ENCODE peak calls at places on chromosomes 7 and 10, in eight cellular contexts. One of them, this sample, is unnamed.

GRCh38 chr10:84333864-84334451 is 5.6 kb downstream of the CCSER2 start:
- DNase-seq in fibroblast of mammary gland: peak
- DNase-seq in GM23338: peak
- DNase-seq in stomach: no peak
- DNase-seq in thoracic aorta: no peak
- DNase-seq in astrocyte of the spinal cord: no peak
- DNase-seq in heart left ventricle: no peak
- DNase-seq in AG04450: no peak
- DNase-seq in this sample: no peak

GRCh38 chr10:80600251-80600650 is 62.5 kb downstream of the SH2D4B start:
- DNase-seq in fibroblast of mammary gland: no peak
- DNase-seq in GM23338: no peak
- DNase-seq in stomach: no peak
- DNase-seq in thoracic aorta: no peak
- DNase-seq in astrocyte of the spinal cord: no peak
- DNase-seq in heart left ventricle: no peak
- DNase-seq in AG04450: no peak
- DNase-seq in this sample: no peak

GRCh38 chr7:37201003-37201875 is 247.4 kb downstream of the ELMO1 start:
- DNase-seq in fibroblast of mammary gland: peak
- DNase-seq in GM23338: peak
- DNase-seq in stomach: peak
- DNase-seq in thoracic aorta: peak
- DNase-seq in astrocyte of the spinal cord: peak
- DNase-seq in heart left ventricle: peak
- DNase-seq in AG04450: peak
- DNase-seq in this sample: peak

GRCh38 chr10:44326474-44327030 is 58.3 kb downstream of the CXCL12 start:
- DNase-seq in fibroblast of mammary gland: no peak
- DNase-seq in GM23338: no peak
- DNase-seq in stomach: no peak
- DNase-seq in thoracic aorta: no peak
- DNase-seq in astrocyte of the spinal cord: no peak
- DNase-seq in heart left ventricle: no peak
- DNase-seq in AG04450: no peak
- DNase-seq in this sample: no peak

GRCh38 chr7:36863901-36864701 is 139.8 kb upstream of the AOAH start:
- DNase-seq in fibroblast of mammary gland: no peak
- DNase-seq in GM23338: no peak
- DNase-seq in stomach: no peak
- DNase-seq in thoracic aorta: no peak
- DNase-seq in astrocyte of the spinal cord: no peak
- DNase-seq in heart left ventricle: no peak
- DNase-seq in AG04450: no peak
- DNase-seq in this sample: no peak

GRCh38 chr7:8638076-8638475 is 204.7 kb downstream of the NXPH1 start:
- DNase-seq in fibroblast of mammary gland: no peak
- DNase-seq in GM23338: no peak
- DNase-seq in stomach: no peak
- DNase-seq in thoracic aorta: no peak
- DNase-seq in astrocyte of the spinal cord: peak
- DNase-seq in heart left ventricle: no peak
- DNase-seq in AG04450: no peak
- DNase-seq in this sample: no peak

GRCh38 chr10:19576576-19576975 is 239.7 kb upstream of the PLXDC2 start:
- DNase-seq in fibroblast of mammary gland: no peak
- DNase-seq in GM23338: no peak
- DNase-seq in stomach: no peak
- DNase-seq in thoracic aorta: no peak
- DNase-seq in astrocyte of the spinal cord: no peak
- DNase-seq in heart left ventricle: no peak
- DNase-seq in AG04450: no peak
- DNase-seq in this sample: no peak

GRCh38 chr10:97080051-97080776 is 105.5 kb downstream of the SLIT1 start:
- DNase-seq in fibroblast of mammary gland: no peak
- DNase-seq in GM23338: peak
- DNase-seq in stomach: no peak
- DNase-seq in thoracic aorta: no peak
- DNase-seq in astrocyte of the spinal cord: no peak
- DNase-seq in heart left ventricle: no peak
- DNase-seq in AG04450: no peak
- DNase-seq in this sample: no peak

GRCh38 chr10:111429288-111430028 is 352.6 kb downstream of the ADRA2A start:
- DNase-seq in fibroblast of mammary gland: peak
- DNase-seq in GM23338: no peak
- DNase-seq in stomach: no peak
- DNase-seq in thoracic aorta: no peak
- DNase-seq in astrocyte of the spinal cord: no peak
- DNase-seq in heart left ventricle: no peak
- DNase-seq in AG04450: no peak
- DNase-seq in this sample: no peak

GRCh38 chr7:98867271-98867701 is 2.5 kb downstream of the TMEM130 start:
- DNase-seq in fibroblast of mammary gland: no peak
- DNase-seq in GM23338: peak
- DNase-seq in stomach: no peak
- DNase-seq in thoracic aorta: no peak
- DNase-seq in astrocyte of the spinal cord: no peak
- DNase-seq in heart left ventricle: no peak
- DNase-seq in AG04450: no peak
- DNase-seq in this sample: no peak

GRCh38 chr10:131891929-131892816 is 8.6 kb upstream of the PPP2R2D start:
- DNase-seq in fibroblast of mammary gland: no peak
- DNase-seq in GM23338: no peak
- DNase-seq in stomach: no peak
- DNase-seq in thoracic aorta: no peak
- DNase-seq in astrocyte of the spinal cord: no peak
- DNase-seq in heart left ventricle: no peak
- DNase-seq in AG04450: no peak
- DNase-seq in this sample: no peak

GRCh38 chr10:28580825-28581224 is 47.9 kb downstream of the WAC start:
- DNase-seq in fibroblast of mammary gland: no peak
- DNase-seq in GM23338: no peak
- DNase-seq in stomach: no peak
- DNase-seq in thoracic aorta: no peak
- DNase-seq in astrocyte of the spinal cord: no peak
- DNase-seq in heart left ventricle: no peak
- DNase-seq in AG04450: no peak
- DNase-seq in this sample: no peak

GRCh38 chr7:94223375-94224084 is 171.2 kb upstream of the COL1A2 start:
- DNase-seq in fibroblast of mammary gland: peak
- DNase-seq in GM23338: peak
- DNase-seq in stomach: no peak
- DNase-seq in thoracic aorta: no peak
- DNase-seq in astrocyte of the spinal cord: peak
- DNase-seq in heart left ventricle: no peak
- DNase-seq in AG04450: peak
- DNase-seq in this sample: no peak

GRCh38 chr10:113523071-113523470 is 29.8 kb upstream of the HABP2 start:
- DNase-seq in fibroblast of mammary gland: no peak
- DNase-seq in GM23338: no peak
- DNase-seq in stomach: peak
- DNase-seq in thoracic aorta: no peak
- DNase-seq in astrocyte of the spinal cord: no peak
- DNase-seq in heart left ventricle: no peak
- DNase-seq in AG04450: no peak
- DNase-seq in this sample: no peak

GRCh38 chr10:126839094-126839761 is 66.0 kb upstream of the DOCK1 start:
- DNase-seq in fibroblast of mammary gland: no peak
- DNase-seq in GM23338: peak
- DNase-seq in stomach: peak
- DNase-seq in thoracic aorta: no peak
- DNase-seq in astrocyte of the spinal cord: no peak
- DNase-seq in heart left ventricle: no peak
- DNase-seq in AG04450: no peak
- DNase-seq in this sample: peak

GRCh38 chr10:61140765-61141392 is 196.9 kb upstream of the RHOBTB1 start:
- DNase-seq in fibroblast of mammary gland: peak
- DNase-seq in GM23338: peak
- DNase-seq in stomach: peak
- DNase-seq in thoracic aorta: no peak
- DNase-seq in astrocyte of the spinal cord: peak
- DNase-seq in heart left ventricle: no peak
- DNase-seq in AG04450: peak
- DNase-seq in this sample: no peak

GRCh38 chr10:60428387-60428737 is 38.7 kb upstream of the ANK3 start:
- DNase-seq in fibroblast of mammary gland: no peak
- DNase-seq in GM23338: no peak
- DNase-seq in stomach: no peak
- DNase-seq in thoracic aorta: no peak
- DNase-seq in astrocyte of the spinal cord: no peak
- DNase-seq in heart left ventricle: no peak
- DNase-seq in AG04450: no peak
- DNase-seq in this sample: no peak

GRCh38 chr10:35396560-35397434 is 60.5 kb downstream of the CCNY start:
- DNase-seq in fibroblast of mammary gland: no peak
- DNase-seq in GM23338: no peak
- DNase-seq in stomach: no peak
- DNase-seq in thoracic aorta: no peak
- DNase-seq in astrocyte of the spinal cord: no peak
- DNase-seq in heart left ventricle: no peak
- DNase-seq in AG04450: no peak
- DNase-seq in this sample: no peak

GRCh38 chr10:35392482-35393230 is 56.3 kb downstream of the CCNY start:
- DNase-seq in fibroblast of mammary gland: no peak
- DNase-seq in GM23338: no peak
- DNase-seq in stomach: no peak
- DNase-seq in thoracic aorta: no peak
- DNase-seq in astrocyte of the spinal cord: no peak
- DNase-seq in heart left ventricle: no peak
- DNase-seq in AG04450: no peak
- DNase-seq in this sample: no peak

GRCh38 chr10:35394411-35394851 is 58.1 kb downstream of the CCNY start:
- DNase-seq in fibroblast of mammary gland: no peak
- DNase-seq in GM23338: peak
- DNase-seq in stomach: peak
- DNase-seq in thoracic aorta: no peak
- DNase-seq in astrocyte of the spinal cord: no peak
- DNase-seq in heart left ventricle: no peak
- DNase-seq in AG04450: no peak
- DNase-seq in this sample: peak

GRCh38 chr10:35397953-35398352 is 61.6 kb downstream of the CCNY start:
- DNase-seq in fibroblast of mammary gland: no peak
- DNase-seq in GM23338: no peak
- DNase-seq in stomach: no peak
- DNase-seq in thoracic aorta: no peak
- DNase-seq in astrocyte of the spinal cord: no peak
- DNase-seq in heart left ventricle: no peak
- DNase-seq in AG04450: no peak
- DNase-seq in this sample: no peak

DNA sequence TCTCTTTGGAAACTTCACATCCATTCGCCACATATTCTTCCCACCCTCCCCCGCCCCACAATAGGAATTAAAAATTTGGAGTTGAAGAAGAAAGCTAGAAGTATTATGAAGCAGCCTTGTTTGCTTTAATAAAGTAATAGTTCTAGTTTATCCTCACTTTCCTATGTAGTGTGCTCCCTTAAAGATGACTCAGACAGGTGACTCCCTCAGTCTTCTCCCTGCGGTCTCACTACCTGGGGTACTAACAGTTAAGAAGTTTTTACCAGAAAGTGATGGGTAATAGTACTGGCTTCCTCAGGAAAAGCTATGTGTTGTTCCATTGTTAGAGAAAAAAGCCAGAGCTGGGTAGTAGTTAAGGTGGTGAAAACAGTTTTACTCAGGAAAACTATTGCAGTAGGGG is 58.6 kb downstream of the CCNY start:
- DNase-seq in fibroblast of mammary gland: no peak
- DNase-seq in GM23338: no peak
- DNase-seq in stomach: no peak
- DNase-seq in thoracic aorta: no peak
- DNase-seq in astrocyte of the spinal cord: no peak
- DNase-seq in heart left ventricle: no peak
- DNase-seq in AG04450: no peak
- DNase-seq in this sample: no peak
- TF ChIP-seq CTCF in fibroblast of mammary gland: no peak
- TF ChIP-seq CTCF in GM23338: no peak
- TF ChIP-seq CTCF in stomach: no peak
- TF ChIP-seq CTCF in thoracic aorta: no peak
- TF ChIP-seq CTCF in astrocyte of the spinal cord: no peak
- TF ChIP-seq CTCF in heart left ventricle: no peak
- TF ChIP-seq CTCF in AG04450: no peak
- TF ChIP-seq CTCF in this sample: no peak

DNA sequence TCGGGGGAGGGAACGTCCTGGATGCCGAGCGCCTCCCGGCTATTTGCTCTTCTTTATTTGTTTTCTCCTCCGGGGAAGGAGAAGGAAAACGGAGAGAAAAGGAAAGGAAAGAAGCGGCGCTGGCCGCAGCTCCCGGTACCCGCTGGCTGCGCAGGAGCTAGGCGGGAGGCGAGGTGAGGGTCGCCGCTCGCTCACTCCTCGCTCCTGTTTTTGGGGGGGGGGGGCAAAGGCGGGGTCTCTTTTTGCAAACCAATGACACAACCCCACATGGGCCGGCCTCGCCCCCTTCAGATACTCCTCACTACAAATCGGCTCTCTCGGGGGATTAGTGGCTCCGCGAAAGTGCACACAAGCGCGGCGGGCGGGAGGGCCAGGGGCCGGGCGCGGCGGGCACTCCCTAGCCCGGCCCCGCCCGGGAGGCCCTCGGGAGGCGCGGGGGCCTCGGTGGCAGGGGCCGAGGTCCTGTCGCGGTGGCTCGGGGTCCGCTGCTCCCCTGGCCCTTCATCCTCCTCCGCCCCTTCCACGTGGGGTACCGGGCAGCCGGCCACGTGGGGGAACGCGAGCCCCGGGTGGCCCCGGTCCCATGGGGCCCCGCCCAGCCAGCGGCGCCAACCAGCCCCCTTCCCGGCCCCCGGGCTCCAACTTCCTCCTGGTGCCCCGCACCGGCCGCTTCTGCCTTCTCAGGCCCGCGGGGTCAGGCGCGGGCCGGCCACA is 650 bp upstream of the CTBP2 start:
- DNase-seq in fibroblast of mammary gland: peak
- DNase-seq in GM23338: peak
- DNase-seq in stomach: peak
- DNase-seq in thoracic aorta: no peak
- DNase-seq in astrocyte of the spinal cord: peak
- DNase-seq in heart left ventricle: peak
- DNase-seq in AG04450: peak
- DNase-seq in this sample: peak
- TF ChIP-seq CTCF in fibroblast of mammary gland: peak
- TF ChIP-seq CTCF in GM23338: no peak
- TF ChIP-seq CTCF in stomach: no peak
- TF ChIP-seq CTCF in thoracic aorta: peak
- TF ChIP-seq CTCF in astrocyte of the spinal cord: no peak
- TF ChIP-seq CTCF in heart left ventricle: no peak
- TF ChIP-seq CTCF in AG04450: no peak
- TF ChIP-seq CTCF in this sample: no peak

GRCh38 chr10:98312816-98313215 is 44.8 kb upstream of the LOXL4 start:
- DNase-seq in fibroblast of mammary gland: no peak
- DNase-seq in GM23338: peak
- DNase-seq in stomach: no peak
- DNase-seq in thoracic aorta: no peak
- DNase-seq in astrocyte of the spinal cord: no peak
- DNase-seq in heart left ventricle: no peak
- DNase-seq in AG04450: no peak
- DNase-seq in this sample: no peak
- TF ChIP-seq CTCF in fibroblast of mammary gland: no peak
- TF ChIP-seq CTCF in GM23338: peak
- TF ChIP-seq CTCF in stomach: no peak
- TF ChIP-seq CTCF in thoracic aorta: no peak
- TF ChIP-seq CTCF in astrocyte of the spinal cord: no peak
- TF ChIP-seq CTCF in heart left ventricle: no peak
- TF ChIP-seq CTCF in AG04450: no peak
- TF ChIP-seq CTCF in this sample: no peak

GRCh38 chr7:66013938-66014337 is 31.9 kb upstream of the GUSB start:
- DNase-seq in fibroblast of mammary gland: peak
- DNase-seq in GM23338: peak
- DNase-seq in stomach: peak
- DNase-seq in thoracic aorta: no peak
- DNase-seq in astrocyte of the spinal cord: peak
- DNase-seq in heart left ventricle: no peak
- DNase-seq in AG04450: no peak
- DNase-seq in this sample: peak
- TF ChIP-seq CTCF in fibroblast of mammary gland: peak
- TF ChIP-seq CTCF in GM23338: peak
- TF ChIP-seq CTCF in stomach: no peak
- TF ChIP-seq CTCF in thoracic aorta: no peak
- TF ChIP-seq CTCF in astrocyte of the spinal cord: peak
- TF ChIP-seq CTCF in heart left ventricle: peak
- TF ChIP-seq CTCF in AG04450: peak
- TF ChIP-seq CTCF in this sample: no peak

This sample was measured in lung.